ENCODE peak calls at places on chromosome 20, in eight cellular contexts. R is left kidney; K is CD8-positive, alpha-beta T cell; V is cardiac muscle cell; Y is pancreas; Q is ELF-1; M is foreskin fibroblast; G is activated effector memory CD4-positive, alpha-beta T cell treated with anti-CD3 and anti-CD28 coated beads, Interleukin-2, amount 50 U/mL, for 16 hours. I is an unnamed sample.

GRCh38 chr20:14062786-14063185 is 67.5 kb downstream of the MACROD2 start:
- DNase-seq in R (no peak), K (no peak), V (no peak), Y (no peak), Q (no peak), M (peak), G (no peak), I (no peak)

GRCh38 chr20:20743511-20744169 is 31.2 kb upstream of the RALGAPA2 start:
- DNase-seq in R (peak), K (no peak), V (peak), Y (no peak), Q (peak), M (no peak), G (no peak), I (no peak)

GRCh38 chr20:16263582-16263981 is 309.7 kb downstream of the KIF16B start:
- DNase-seq in R (no peak), K (no peak), V (no peak), Y (no peak), Q (no peak), M (peak), G (no peak), I (no peak)

GRCh38 chr20:63501818-63502670 is 3.2 kb upstream of the EEF1A2 start:
- DNase-seq in R (peak), K (no peak), V (no peak), Y (peak), Q (peak), M (peak), G (no peak), I (no peak)

GRCh38 chr20:36827541-36828279 is 48.2 kb upstream of the TLDC2 start:
- DNase-seq in R (no peak), K (no peak), V (no peak), Y (no peak), Q (no peak), M (peak), G (no peak), I (no peak)

GRCh38 chr20:38748863-38749153 is 548 bp downstream of the ACTR5 start:
- DNase-seq in R (no peak), K (peak), V (no peak), Y (no peak), Q (no peak), M (no peak), G (peak), I (peak)

GRCh38 chr20:63139856-63140255 is 76.1 kb downstream of the YTHDF1 start:
- DNase-seq in R (no peak), K (no peak), V (no peak), Y (no peak), Q (no peak), M (no peak), G (no peak), I (no peak)

GRCh38 chr20:7196481-7196880 is 429.0 kb downstream of the BMP2 start:
- DNase-seq in R (no peak), K (no peak), V (no peak), Y (no peak), Q (no peak), M (peak), G (no peak), I (no peak)

GRCh38 chr20:33680681-33681080 is 5.5 kb downstream of the E2F1 start:
- DNase-seq in R (no peak), K (no peak), V (peak), Y (no peak), Q (no peak), M (peak), G (no peak), I (no peak)

GRCh38 chr20:4147319-4147718 is 132.0 kb upstream of the RNF24 start:
- DNase-seq in R (no peak), K (no peak), V (no peak), Y (no peak), Q (no peak), M (no peak), G (peak), I (no peak)

GRCh38 chr20:5170341-5170740 is 43.5 kb downstream of the CDS2 start:
- DNase-seq in R (peak), K (no peak), V (no peak), Y (no peak), Q (no peak), M (no peak), G (no peak), I (no peak)

GRCh38 chr20:59047938-59048680 is 5.5 kb upstream of the PRELID3B start:
- DNase-seq in R (no peak), K (no peak), V (peak), Y (no peak), Q (no peak), M (peak), G (no peak), I (no peak)

GRCh38 chr20:44309763-44310663 is 989 bp downstream of the FITM2 start:
- DNase-seq in R (peak), K (no peak), V (peak), Y (no peak), Q (peak), M (peak), G (peak), I (no peak)

GRCh38 chr20:3673551-3674070 is 8.2 kb downstream of the ADAM33 start:
- DNase-seq in R (no peak), K (no peak), V (no peak), Y (no peak), Q (no peak), M (no peak), G (no peak), I (no peak)

GRCh38 chr20:32444474-32445220 is 86.5 kb downstream of the ASXL1 start:
- DNase-seq in R (no peak), K (no peak), V (no peak), Y (no peak), Q (no peak), M (no peak), G (no peak), I (no peak)

GRCh38 chr20:32972181-32973076 is 31.8 kb downstream of the SUN5 start:
- DNase-seq in R (no peak), K (peak), V (no peak), Y (no peak), Q (no peak), M (no peak), G (peak), I (peak)

GRCh38 chr20:33370296-33370695 is 31.0 kb downstream of the CDK5RAP1 start:
- DNase-seq in R (no peak), K (peak), V (no peak), Y (no peak), Q (no peak), M (no peak), G (peak), I (peak)

GRCh38 chr20:37131486-37131885 is 35.7 kb upstream of the RBL1 start:
- DNase-seq in R (no peak), K (no peak), V (no peak), Y (no peak), Q (no peak), M (no peak), G (no peak), I (no peak)

GRCh38 chr20:62977613-62978558 is 25.4 kb downstream of the SLC17A9 start:
- DNase-seq in R (no peak), K (peak), V (no peak), Y (no peak), Q (no peak), M (no peak), G (peak), I (peak)

GRCh38 chr20:63756648-63756991 is 17.0 kb downstream of the SLC2A4RG start:
- DNase-seq in R (no peak), K (no peak), V (no peak), Y (peak), Q (no peak), M (no peak), G (no peak), I (no peak)

GRCh38 chr20:1964659-1965405 is 29.0 kb downstream of the PDYN start:
- DNase-seq in R (peak), K (no peak), V (peak), Y (no peak), Q (peak), M (peak), G (no peak), I (no peak)

GRCh38 chr20:1370548-1371110 is 22.2 kb downstream of the FKBP1A start:
- DNase-seq in R (no peak), K (no peak), V (peak), Y (no peak), Q (no peak), M (peak), G (no peak), I (no peak)

GRCh38 chr20:33539129-33539528 is 49.2 kb downstream of the CBFA2T2 start:
- DNase-seq in R (peak), K (no peak), V (peak), Y (no peak), Q (no peak), M (peak), G (no peak), I (no peak)

GRCh38 chr20:50678213-50678898 is 13.0 kb downstream of the RIPOR3 start:
- DNase-seq in R (peak), K (no peak), V (peak), Y (peak), Q (no peak), M (no peak), G (no peak), I (no peak)

GRCh38 chr20:1867495-1868260 is 27.5 kb upstream of the SIRPA start:
- DNase-seq in R (no peak), K (no peak), V (peak), Y (no peak), Q (no peak), M (no peak), G (no peak), I (no peak)

GRCh38 chr20:36238153-36238552 is 1.9 kb downstream of the AAR2 start:
- DNase-seq in R (no peak), K (no peak), V (no peak), Y (no peak), Q (no peak), M (no peak), G (no peak), I (no peak)

I was measured in T follicular helper cell.